ENCODE peak calls at places on chromosomes 1 and 21, in four cellular contexts. One of them, this sample, is unnamed.

GRCh38 chr1:183124259-183124658 is 61.8 kb upstream of the LAMC2 start:
- DNase-seq in tibial artery: no peak
- DNase-seq in fibroblast of gingiva: no peak
- DNase-seq in natural killer cell treated with Interleukin-12 subunit alpha and Interleukin-12 subunit beta and Interleukin-15 and Interleukin-18, amount 100 ng/mL, for 72 hours: no peak
- DNase-seq in this sample: no peak

GRCh38 chr1:9822897-9823692 is 670 bp downstream of the CLSTN1 start:
- DNase-seq in tibial artery: no peak
- DNase-seq in fibroblast of gingiva: no peak
- DNase-seq in natural killer cell treated with Interleukin-12 subunit alpha and Interleukin-12 subunit beta and Interleukin-15 and Interleukin-18, amount 100 ng/mL, for 72 hours: no peak
- DNase-seq in this sample: no peak

GRCh38 chr21:45985471-45986315 is 4.1 kb downstream of the COL6A1 start:
- DNase-seq in natural killer cell treated with Interleukin-12 subunit alpha and Interleukin-12 subunit beta and Interleukin-15 and Interleukin-18, amount 100 ng/mL, for 72 hours: peak
- DNase-seq in fibroblast of gingiva: no peak
- DNase-seq in tibial artery: peak
- DNase-seq in this sample: no peak

GRCh38 chr1:198903203-198903602 is 264.4 kb downstream of the PTPRC start:
- DNase-seq in tibial artery: no peak
- DNase-seq in fibroblast of gingiva: peak
- DNase-seq in natural killer cell treated with Interleukin-12 subunit alpha and Interleukin-12 subunit beta and Interleukin-15 and Interleukin-18, amount 100 ng/mL, for 72 hours: no peak
- DNase-seq in this sample: no peak

GRCh38 chr1:235253219-235253640 is 74.7 kb downstream of the ARID4B start:
- DNase-seq in tibial artery: no peak
- DNase-seq in natural killer cell treated with Interleukin-12 subunit alpha and Interleukin-12 subunit beta and Interleukin-15 and Interleukin-18, amount 100 ng/mL, for 72 hours: peak
- DNase-seq in fibroblast of gingiva: peak
- DNase-seq in this sample: no peak

GRCh38 chr1:109151146-109151545 is 37.2 kb downstream of the ELAPOR1 start:
- DNase-seq in natural killer cell treated with Interleukin-12 subunit alpha and Interleukin-12 subunit beta and Interleukin-15 and Interleukin-18, amount 100 ng/mL, for 72 hours: no peak
- DNase-seq in tibial artery: no peak
- DNase-seq in fibroblast of gingiva: peak
- DNase-seq in this sample: no peak

GRCh38 chr1:245319161-245319560 is 164.4 kb downstream of the KIF26B start:
- DNase-seq in natural killer cell treated with Interleukin-12 subunit alpha and Interleukin-12 subunit beta and Interleukin-15 and Interleukin-18, amount 100 ng/mL, for 72 hours: no peak
- DNase-seq in tibial artery: no peak
- DNase-seq in fibroblast of gingiva: no peak
- DNase-seq in this sample: no peak

GRCh38 chr1:28078680-28079626 is 9.5 kb downstream of the EYA3 start:
- DNase-seq in tibial artery: no peak
- DNase-seq in natural killer cell treated with Interleukin-12 subunit alpha and Interleukin-12 subunit beta and Interleukin-15 and Interleukin-18, amount 100 ng/mL, for 72 hours: no peak
- DNase-seq in fibroblast of gingiva: peak
- DNase-seq in this sample: no peak

GRCh38 chr1:201706109-201706508 is 122.8 kb upstream of the IPO9 start:
- DNase-seq in tibial artery: no peak
- DNase-seq in natural killer cell treated with Interleukin-12 subunit alpha and Interleukin-12 subunit beta and Interleukin-15 and Interleukin-18, amount 100 ng/mL, for 72 hours: no peak
- DNase-seq in fibroblast of gingiva: peak
- DNase-seq in this sample: no peak

GRCh38 chr1:222845763-222846162 is 30.9 kb downstream of the DISP1 start:
- DNase-seq in tibial artery: no peak
- DNase-seq in natural killer cell treated with Interleukin-12 subunit alpha and Interleukin-12 subunit beta and Interleukin-15 and Interleukin-18, amount 100 ng/mL, for 72 hours: no peak
- DNase-seq in fibroblast of gingiva: no peak
- DNase-seq in this sample: no peak

GRCh38 chr1:52542085-52542688 is 10.7 kb downstream of the TUT4 start:
- DNase-seq in fibroblast of gingiva: no peak
- DNase-seq in tibial artery: no peak
- DNase-seq in natural killer cell treated with Interleukin-12 subunit alpha and Interleukin-12 subunit beta and Interleukin-15 and Interleukin-18, amount 100 ng/mL, for 72 hours: no peak
- DNase-seq in this sample: no peak

GRCh38 chr1:30187413-30188023 is 535.9 kb downstream of the MATN1 start:
- DNase-seq in tibial artery: no peak
- DNase-seq in natural killer cell treated with Interleukin-12 subunit alpha and Interleukin-12 subunit beta and Interleukin-15 and Interleukin-18, amount 100 ng/mL, for 72 hours: no peak
- DNase-seq in fibroblast of gingiva: no peak
- DNase-seq in this sample: no peak

GRCh38 chr1:17520041-17520440 is 19.5 kb upstream of the ARHGEF10L start:
- DNase-seq in tibial artery: no peak
- DNase-seq in natural killer cell treated with Interleukin-12 subunit alpha and Interleukin-12 subunit beta and Interleukin-15 and Interleukin-18, amount 100 ng/mL, for 72 hours: no peak
- DNase-seq in fibroblast of gingiva: no peak
- DNase-seq in this sample: no peak

GRCh38 chr21:41834252-41834925 is 44.8 kb downstream of the PRDM15 start:
- DNase-seq in tibial artery: no peak
- DNase-seq in fibroblast of gingiva: no peak
- DNase-seq in natural killer cell treated with Interleukin-12 subunit alpha and Interleukin-12 subunit beta and Interleukin-15 and Interleukin-18, amount 100 ng/mL, for 72 hours: no peak
- DNase-seq in this sample: no peak

GRCh38 chr1:49864597-49864996 is 159.2 kb downstream of the AGBL4 start:
- DNase-seq in tibial artery: no peak
- DNase-seq in fibroblast of gingiva: no peak
- DNase-seq in natural killer cell treated with Interleukin-12 subunit alpha and Interleukin-12 subunit beta and Interleukin-15 and Interleukin-18, amount 100 ng/mL, for 72 hours: no peak
- DNase-seq in this sample: no peak

GRCh38 chr1:221712198-221712684 is 29.6 kb downstream of the DUSP10 start:
- DNase-seq in tibial artery: no peak
- DNase-seq in natural killer cell treated with Interleukin-12 subunit alpha and Interleukin-12 subunit beta and Interleukin-15 and Interleukin-18, amount 100 ng/mL, for 72 hours: peak
- DNase-seq in fibroblast of gingiva: peak
- DNase-seq in this sample: no peak

GRCh38 chr1:44558883-44559282 is 115.4 kb downstream of the TMEM53 start:
- DNase-seq in natural killer cell treated with Interleukin-12 subunit alpha and Interleukin-12 subunit beta and Interleukin-15 and Interleukin-18, amount 100 ng/mL, for 72 hours: no peak
- DNase-seq in tibial artery: no peak
- DNase-seq in fibroblast of gingiva: no peak
- DNase-seq in this sample: no peak

GRCh38 chr21:34640858-34641257 is 25.9 kb upstream of the RCAN1 start:
- DNase-seq in natural killer cell treated with Interleukin-12 subunit alpha and Interleukin-12 subunit beta and Interleukin-15 and Interleukin-18, amount 100 ng/mL, for 72 hours: no peak
- DNase-seq in fibroblast of gingiva: peak
- DNase-seq in tibial artery: no peak
- DNase-seq in this sample: no peak

GRCh38 chr1:21693732-21694131 is 24.6 kb upstream of the RAP1GAP start:
- DNase-seq in natural killer cell treated with Interleukin-12 subunit alpha and Interleukin-12 subunit beta and Interleukin-15 and Interleukin-18, amount 100 ng/mL, for 72 hours: no peak
- DNase-seq in fibroblast of gingiva: no peak
- DNase-seq in tibial artery: no peak
- DNase-seq in this sample: no peak

GRCh38 chr1:114126696-114127095 is 27.0 kb downstream of the SYT6 start:
- DNase-seq in natural killer cell treated with Interleukin-12 subunit alpha and Interleukin-12 subunit beta and Interleukin-15 and Interleukin-18, amount 100 ng/mL, for 72 hours: no peak
- DNase-seq in tibial artery: no peak
- DNase-seq in fibroblast of gingiva: no peak
- DNase-seq in this sample: no peak

GRCh38 chr1:168245042-168245441 is 19.2 kb downstream of the SFT2D2 start:
- DNase-seq in tibial artery: no peak
- DNase-seq in fibroblast of gingiva: no peak
- DNase-seq in natural killer cell treated with Interleukin-12 subunit alpha and Interleukin-12 subunit beta and Interleukin-15 and Interleukin-18, amount 100 ng/mL, for 72 hours: no peak
- DNase-seq in this sample: no peak

GRCh38 chr1:25541889-25542658 is 1.3 kb upstream of the LDLRAP1 start:
- DNase-seq in tibial artery: no peak
- DNase-seq in fibroblast of gingiva: no peak
- DNase-seq in natural killer cell treated with Interleukin-12 subunit alpha and Interleukin-12 subunit beta and Interleukin-15 and Interleukin-18, amount 100 ng/mL, for 72 hours: no peak
- DNase-seq in this sample: no peak

GRCh38 chr1:202807367-202807925 is 775 bp downstream of the KDM5B start:
- DNase-seq in fibroblast of gingiva: peak
- DNase-seq in natural killer cell treated with Interleukin-12 subunit alpha and Interleukin-12 subunit beta and Interleukin-15 and Interleukin-18, amount 100 ng/mL, for 72 hours: no peak
- DNase-seq in tibial artery: peak
- DNase-seq in this sample: peak